ENCODE peak calls at places on chromosomes 3 and 15, in ten cellular contexts. One of them, this sample, is unnamed.

GRCh38 chr3:9780451-9780797 is 10.7 kb upstream of the CAMK1 start:
- DNase-seq in uterus: no peak
- DNase-seq in activated B cell treated with CpG ODN at 0.5 μM for 24 hours: no peak
- DNase-seq in HFFc6: no peak
- DNase-seq in epithelial cell of esophagus: no peak
- DNase-seq in retinal pigment epithelial cell: no peak
- DNase-seq in neural crest cell: no peak
- DNase-seq in A549: no peak
- DNase-seq in neural progenitor cell: no peak
- DNase-seq in GM13977: no peak
- DNase-seq in this sample: no peak

GRCh38 chr3:13267348-13267659 is 152.8 kb downstream of the NUP210 start:
- DNase-seq in GM13977: no peak
- DNase-seq in retinal pigment epithelial cell: no peak
- DNase-seq in neural progenitor cell: no peak
- DNase-seq in neural crest cell: no peak
- DNase-seq in activated B cell treated with CpG ODN at 0.5 μM for 24 hours: no peak
- DNase-seq in HFFc6: no peak
- DNase-seq in uterus: no peak
- DNase-seq in A549: no peak
- DNase-seq in epithelial cell of esophagus: no peak
- DNase-seq in this sample: no peak

GRCh38 chr3:56919797-56920195 is 118.0 kb upstream of the ARHGEF3 start:
- DNase-seq in activated B cell treated with CpG ODN at 0.5 μM for 24 hours: no peak
- DNase-seq in neural progenitor cell: no peak
- DNase-seq in A549: no peak
- DNase-seq in HFFc6: no peak
- DNase-seq in retinal pigment epithelial cell: no peak
- DNase-seq in GM13977: no peak
- DNase-seq in uterus: no peak
- DNase-seq in neural crest cell: no peak
- DNase-seq in epithelial cell of esophagus: no peak
- DNase-seq in this sample: no peak

GRCh38 chr3:54994026-54994626 is 66.3 kb upstream of the LRTM1 start:
- DNase-seq in neural crest cell: no peak
- DNase-seq in epithelial cell of esophagus: no peak
- DNase-seq in HFFc6: no peak
- DNase-seq in neural progenitor cell: no peak
- DNase-seq in activated B cell treated with CpG ODN at 0.5 μM for 24 hours: no peak
- DNase-seq in A549: no peak
- DNase-seq in uterus: no peak
- DNase-seq in GM13977: no peak
- DNase-seq in retinal pigment epithelial cell: peak
- DNase-seq in this sample: no peak

GRCh38 chr3:53154731-53155320 is 6.2 kb upstream of the PRKCD start:
- DNase-seq in epithelial cell of esophagus: peak
- DNase-seq in neural crest cell: no peak
- DNase-seq in activated B cell treated with CpG ODN at 0.5 μM for 24 hours: no peak
- DNase-seq in retinal pigment epithelial cell: no peak
- DNase-seq in uterus: no peak
- DNase-seq in GM13977: no peak
- DNase-seq in neural progenitor cell: no peak
- DNase-seq in A549: no peak
- DNase-seq in HFFc6: no peak
- DNase-seq in this sample: no peak

GRCh38 chr15:68983821-68984517 is 30.5 kb upstream of the NOX5 start:
- DNase-seq in HFFc6: no peak
- DNase-seq in GM13977: no peak
- DNase-seq in epithelial cell of esophagus: no peak
- DNase-seq in uterus: no peak
- DNase-seq in activated B cell treated with CpG ODN at 0.5 μM for 24 hours: no peak
- DNase-seq in neural crest cell: no peak
- DNase-seq in neural progenitor cell: no peak
- DNase-seq in retinal pigment epithelial cell: peak
- DNase-seq in A549: no peak
- DNase-seq in this sample: no peak

GRCh38 chr3:171155122-171155700 is 128.7 kb upstream of the SLC2A2 start:
- DNase-seq in retinal pigment epithelial cell: no peak
- DNase-seq in A549: no peak
- DNase-seq in uterus: no peak
- DNase-seq in GM13977: no peak
- DNase-seq in epithelial cell of esophagus: peak
- DNase-seq in neural progenitor cell: no peak
- DNase-seq in neural crest cell: no peak
- DNase-seq in HFFc6: no peak
- DNase-seq in activated B cell treated with CpG ODN at 0.5 μM for 24 hours: no peak
- DNase-seq in this sample: no peak

GRCh38 chr3:143237036-143237688 is 117.6 kb downstream of the CHST2 start:
- DNase-seq in uterus: no peak
- DNase-seq in activated B cell treated with CpG ODN at 0.5 μM for 24 hours: no peak
- DNase-seq in epithelial cell of esophagus: no peak
- DNase-seq in GM13977: no peak
- DNase-seq in retinal pigment epithelial cell: no peak
- DNase-seq in A549: no peak
- DNase-seq in neural progenitor cell: peak
- DNase-seq in neural crest cell: no peak
- DNase-seq in HFFc6: no peak
- DNase-seq in this sample: no peak

GRCh38 chr3:119969759-119970158 is 124.5 kb downstream of the GSK3B start:
- DNase-seq in A549: no peak
- DNase-seq in activated B cell treated with CpG ODN at 0.5 μM for 24 hours: no peak
- DNase-seq in GM13977: no peak
- DNase-seq in neural crest cell: no peak
- DNase-seq in neural progenitor cell: no peak
- DNase-seq in uterus: no peak
- DNase-seq in HFFc6: no peak
- DNase-seq in retinal pigment epithelial cell: no peak
- DNase-seq in epithelial cell of esophagus: peak
- DNase-seq in this sample: no peak

GRCh38 chr3:12229896-12230295 is 59.0 kb upstream of the PPARG start:
- DNase-seq in epithelial cell of esophagus: peak
- DNase-seq in activated B cell treated with CpG ODN at 0.5 μM for 24 hours: no peak
- DNase-seq in A549: no peak
- DNase-seq in uterus: no peak
- DNase-seq in retinal pigment epithelial cell: no peak
- DNase-seq in neural progenitor cell: no peak
- DNase-seq in neural crest cell: no peak
- DNase-seq in HFFc6: no peak
- DNase-seq in GM13977: no peak
- DNase-seq in this sample: no peak

GRCh38 chr3:148957586-148957985 is 33.8 kb upstream of the GYG1 start:
- DNase-seq in neural progenitor cell: peak
- DNase-seq in GM13977: no peak
- DNase-seq in HFFc6: no peak
- DNase-seq in A549: no peak
- DNase-seq in neural crest cell: no peak
- DNase-seq in uterus: no peak
- DNase-seq in epithelial cell of esophagus: no peak
- DNase-seq in retinal pigment epithelial cell: no peak
- DNase-seq in activated B cell treated with CpG ODN at 0.5 μM for 24 hours: no peak
- DNase-seq in this sample: no peak

GRCh38 chr15:50767332-50767861 is 1.9 kb upstream of the SPPL2A start:
- DNase-seq in uterus: no peak
- DNase-seq in HFFc6: no peak
- DNase-seq in A549: no peak
- DNase-seq in activated B cell treated with CpG ODN at 0.5 μM for 24 hours: no peak
- DNase-seq in GM13977: peak
- DNase-seq in neural progenitor cell: no peak
- DNase-seq in neural crest cell: no peak
- DNase-seq in retinal pigment epithelial cell: no peak
- DNase-seq in epithelial cell of esophagus: no peak
- DNase-seq in this sample: peak

GRCh38 chr3:308597-309321 is 112.2 kb downstream of the CHL1 start:
- DNase-seq in GM13977: no peak
- DNase-seq in HFFc6: no peak
- DNase-seq in neural progenitor cell: no peak
- DNase-seq in uterus: no peak
- DNase-seq in epithelial cell of esophagus: no peak
- DNase-seq in retinal pigment epithelial cell: no peak
- DNase-seq in A549: no peak
- DNase-seq in activated B cell treated with CpG ODN at 0.5 μM for 24 hours: no peak
- DNase-seq in neural crest cell: no peak
- DNase-seq in this sample: peak

GRCh38 chr15:101439285-101439919 is 50.1 kb downstream of the PCSK6 start:
- DNase-seq in neural progenitor cell: no peak
- DNase-seq in epithelial cell of esophagus: no peak
- DNase-seq in GM13977: no peak
- DNase-seq in retinal pigment epithelial cell: no peak
- DNase-seq in activated B cell treated with CpG ODN at 0.5 μM for 24 hours: no peak
- DNase-seq in A549: no peak
- DNase-seq in HFFc6: peak
- DNase-seq in uterus: no peak
- DNase-seq in neural crest cell: no peak
- DNase-seq in this sample: peak

GRCh38 chr15:35439291-35439690 is 106.7 kb downstream of the DPH6 start:
- DNase-seq in HFFc6: peak
- DNase-seq in uterus: no peak
- DNase-seq in GM13977: no peak
- DNase-seq in epithelial cell of esophagus: no peak
- DNase-seq in neural progenitor cell: no peak
- DNase-seq in retinal pigment epithelial cell: no peak
- DNase-seq in A549: no peak
- DNase-seq in activated B cell treated with CpG ODN at 0.5 μM for 24 hours: no peak
- DNase-seq in neural crest cell: no peak
- DNase-seq in this sample: no peak

GRCh38 chr3:48629894-48630293 is 5.4 kb downstream of the SLC26A6 start:
- DNase-seq in uterus: no peak
- DNase-seq in activated B cell treated with CpG ODN at 0.5 μM for 24 hours: no peak
- DNase-seq in neural crest cell: no peak
- DNase-seq in A549: no peak
- DNase-seq in retinal pigment epithelial cell: no peak
- DNase-seq in GM13977: no peak
- DNase-seq in epithelial cell of esophagus: no peak
- DNase-seq in neural progenitor cell: no peak
- DNase-seq in HFFc6: no peak
- DNase-seq in this sample: no peak

GRCh38 chr15:101500865-101501551 is 11.5 kb upstream of the PCSK6 start:
- DNase-seq in neural progenitor cell: no peak
- DNase-seq in A549: no peak
- DNase-seq in retinal pigment epithelial cell: no peak
- DNase-seq in GM13977: peak
- DNase-seq in HFFc6: no peak
- DNase-seq in uterus: no peak
- DNase-seq in neural crest cell: no peak
- DNase-seq in epithelial cell of esophagus: peak
- DNase-seq in activated B cell treated with CpG ODN at 0.5 μM for 24 hours: no peak
- DNase-seq in this sample: peak

DNA sequence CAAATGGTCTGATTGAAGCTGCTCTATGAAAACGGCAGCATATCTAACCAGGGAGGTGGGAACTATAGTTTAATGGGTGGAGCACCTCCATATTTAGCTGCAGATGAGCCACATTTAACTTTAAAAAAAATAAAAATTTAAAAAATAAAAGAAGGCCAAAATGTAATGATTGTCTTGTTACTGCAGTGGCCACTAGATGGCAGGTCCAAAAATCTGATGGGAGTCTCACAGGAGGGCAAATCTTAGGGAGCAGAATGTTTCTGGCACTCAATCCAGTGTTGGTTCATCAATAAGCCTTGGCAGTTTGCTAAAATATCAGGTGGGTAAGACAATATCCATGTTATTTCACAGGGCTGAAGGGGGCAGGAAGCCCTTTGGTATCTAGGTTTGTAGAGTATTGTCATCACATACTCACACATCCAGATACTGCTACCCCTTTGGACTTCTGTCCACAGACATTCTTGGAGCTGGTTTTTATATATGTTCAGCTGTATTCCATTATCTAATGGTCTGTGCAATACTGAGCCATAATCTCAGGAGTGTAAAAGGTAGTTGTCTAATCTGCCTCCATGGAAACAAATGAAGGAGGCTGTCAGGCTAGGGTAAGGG is 233.3 kb downstream of the TIGIT start:
- DNase-seq in uterus: no peak
- DNase-seq in HFFc6: peak
- DNase-seq in neural crest cell: no peak
- DNase-seq in neural progenitor cell: peak
- DNase-seq in A549: peak
- DNase-seq in GM13977: peak
- DNase-seq in epithelial cell of esophagus: peak
- DNase-seq in retinal pigment epithelial cell: no peak
- DNase-seq in activated B cell treated with CpG ODN at 0.5 μM for 24 hours: no peak
- DNase-seq in this sample: no peak
- TF ChIP-seq CTCF in uterus: peak
- TF ChIP-seq CTCF in HFFc6: peak
- TF ChIP-seq CTCF in neural crest cell: peak
- TF ChIP-seq CTCF in neural progenitor cell: peak
- TF ChIP-seq CTCF in A549: peak
- TF ChIP-seq CTCF in GM13977: peak
- TF ChIP-seq CTCF in epithelial cell of esophagus: peak
- TF ChIP-seq CTCF in retinal pigment epithelial cell: peak
- TF ChIP-seq CTCF in activated B cell treated with CpG ODN at 0.5 μM for 24 hours: no peak
- TF ChIP-seq CTCF in this sample: peak

GRCh38 chr15:78175333-78175732 is 26.2 kb downstream of the IDH3A start:
- DNase-seq in uterus: no peak
- DNase-seq in retinal pigment epithelial cell: no peak
- DNase-seq in activated B cell treated with CpG ODN at 0.5 μM for 24 hours: no peak
- DNase-seq in epithelial cell of esophagus: no peak
- DNase-seq in GM13977: no peak
- DNase-seq in neural progenitor cell: no peak
- DNase-seq in A549: no peak
- DNase-seq in HFFc6: no peak
- DNase-seq in neural crest cell: no peak
- DNase-seq in this sample: no peak
- TF ChIP-seq CTCF in uterus: no peak
- TF ChIP-seq CTCF in retinal pigment epithelial cell: no peak
- TF ChIP-seq CTCF in activated B cell treated with CpG ODN at 0.5 μM for 24 hours: no peak
- TF ChIP-seq CTCF in epithelial cell of esophagus: no peak
- TF ChIP-seq CTCF in GM13977: no peak
- TF ChIP-seq CTCF in neural progenitor cell: no peak
- TF ChIP-seq CTCF in A549: no peak
- TF ChIP-seq CTCF in HFFc6: no peak
- TF ChIP-seq CTCF in neural crest cell: no peak
- TF ChIP-seq CTCF in this sample: no peak

GRCh38 chr3:195226900-195227447 is 44.0 kb downstream of the XXYLT1 start:
- DNase-seq in activated B cell treated with CpG ODN at 0.5 μM for 24 hours: no peak
- DNase-seq in neural progenitor cell: peak
- DNase-seq in retinal pigment epithelial cell: no peak
- DNase-seq in epithelial cell of esophagus: no peak
- DNase-seq in neural crest cell: no peak
- DNase-seq in A549: no peak
- DNase-seq in GM13977: no peak
- DNase-seq in HFFc6: no peak
- DNase-seq in uterus: peak
- DNase-seq in this sample: peak
- TF ChIP-seq CTCF in activated B cell treated with CpG ODN at 0.5 μM for 24 hours: no peak
- TF ChIP-seq CTCF in neural progenitor cell: peak
- TF ChIP-seq CTCF in retinal pigment epithelial cell: peak
- TF ChIP-seq CTCF in epithelial cell of esophagus: peak
- TF ChIP-seq CTCF in neural crest cell: peak
- TF ChIP-seq CTCF in A549: no peak
- TF ChIP-seq CTCF in GM13977: peak
- TF ChIP-seq CTCF in HFFc6: peak
- TF ChIP-seq CTCF in uterus: no peak
- TF ChIP-seq CTCF in this sample: peak

DNA sequence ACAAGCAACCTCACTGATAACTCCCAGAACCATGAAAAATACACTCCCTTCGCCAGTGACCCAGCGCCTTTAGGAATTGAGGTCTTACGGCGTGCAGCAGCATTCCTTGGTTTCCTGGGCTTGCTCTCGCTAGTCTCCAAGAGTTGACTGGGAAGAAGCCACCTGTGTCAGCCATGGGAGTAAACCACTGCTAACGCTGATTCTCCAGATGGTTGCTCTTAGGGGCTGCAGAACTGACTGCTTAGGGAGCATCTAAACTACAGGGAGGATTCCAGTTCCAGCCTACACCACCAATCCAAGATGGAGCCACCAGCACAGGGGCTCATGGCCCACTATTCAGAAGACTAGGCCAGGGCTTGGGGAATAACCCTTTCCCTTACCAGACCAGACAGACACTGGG is 2.4 kb downstream of the RBPMS2 start:
- DNase-seq in neural progenitor cell: no peak
- DNase-seq in retinal pigment epithelial cell: no peak
- DNase-seq in GM13977: no peak
- DNase-seq in HFFc6: no peak
- DNase-seq in uterus: no peak
- DNase-seq in epithelial cell of esophagus: no peak
- DNase-seq in activated B cell treated with CpG ODN at 0.5 μM for 24 hours: no peak
- DNase-seq in A549: no peak
- DNase-seq in neural crest cell: no peak
- DNase-seq in this sample: no peak
- TF ChIP-seq CTCF in neural progenitor cell: no peak
- TF ChIP-seq CTCF in retinal pigment epithelial cell: no peak
- TF ChIP-seq CTCF in GM13977: no peak
- TF ChIP-seq CTCF in HFFc6: no peak
- TF ChIP-seq CTCF in uterus: no peak
- TF ChIP-seq CTCF in epithelial cell of esophagus: no peak
- TF ChIP-seq CTCF in activated B cell treated with CpG ODN at 0.5 μM for 24 hours: no peak
- TF ChIP-seq CTCF in A549: no peak
- TF ChIP-seq CTCF in neural crest cell: no peak
- TF ChIP-seq CTCF in this sample: no peak